ENCODE peak calls at places on chromosome 17, in five cellular contexts. V is H54, S is lower leg skin, R is transverse colon, G is uterus. W is an unnamed sample.

GRCh38 chr17:75891022-75891604 is 5.6 kb downstream of the TRIM65 start:
- DNase-seq in V (no peak), S (no peak), R (no peak), G (no peak), W (no peak)

GRCh38 chr17:35056013-35056412 is 7.5 kb downstream of the RFFL start:
- DNase-seq in V (no peak), S (no peak), R (no peak), G (no peak), W (peak; percentile 16)

GRCh38 chr17:36550491-36551417 is 6.0 kb downstream of the GGNBP2 start:
- DNase-seq in V (no peak), S (no peak), R (no peak), G (no peak), W (peak; percentile 39)

GRCh38 chr17:80068301-80069160 is 32.1 kb downstream of the CCDC40 start:
- DNase-seq in V (no peak), S (no peak), R (no peak), G (peak; percentile 82), W (no peak)

GRCh38 chr17:7512824-7513540 is 28.8 kb downstream of the POLR2A start:
- DNase-seq in V (no peak), S (no peak), R (no peak), G (no peak), W (no peak)

GRCh38 chr17:57739402-57740224 is 5.5 kb downstream of the CCDC182 start:
- DNase-seq in V (peak; percentile 26), S (no peak), R (no peak), G (no peak), W (peak; percentile 43)

GRCh38 chr17:14143678-14144077 is 74.4 kb downstream of the COX10 start:
- DNase-seq in V (no peak), S (no peak), R (peak; percentile 17), G (no peak), W (no peak)

GRCh38 chr17:72710185-72710584 is 382.3 kb downstream of the SLC39A11 start:
- DNase-seq in V (no peak), S (no peak), R (no peak), G (no peak), W (no peak)

GRCh38 chr17:70013911-70014310 is 61.1 kb upstream of the KCNJ16 start:
- DNase-seq in V (no peak), S (no peak), R (no peak), G (no peak), W (no peak)

GRCh38 chr17:2337152-2337810 is at the start of gene SGSM2:
- DNase-seq in V (peak; percentile 59), S (no peak), R (peak; percentile 65), G (peak; percentile 45), W (peak; percentile 70)
- TF ChIP-seq POLR2A in V (peak; percentile 49), S (no peak), R (no peak), G (peak; percentile 37), W (no peak)

DNA sequence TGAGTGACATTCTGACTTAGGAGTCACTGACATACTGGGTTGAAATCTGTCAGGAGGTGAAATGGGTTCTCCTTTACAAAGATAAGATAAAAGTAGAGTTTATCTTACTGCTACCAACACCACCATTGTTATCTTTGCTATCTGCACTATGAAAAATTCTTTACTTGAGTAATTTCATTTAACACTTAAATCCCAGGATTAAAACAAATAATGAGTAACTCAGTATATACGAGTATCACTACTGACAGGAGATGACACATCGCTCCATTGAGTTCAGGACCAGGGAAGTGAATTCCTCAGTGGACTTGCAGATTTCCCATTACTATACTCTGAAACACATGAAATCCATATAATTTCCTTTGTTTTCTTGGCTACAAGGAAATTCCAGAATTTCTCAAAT is 242.1 kb upstream of the NLRP1 start:
- DNase-seq in V (no peak), S (no peak), R (no peak), G (no peak), W (no peak)
- TF ChIP-seq POLR2A in V (no peak), S (no peak), R (no peak), G (no peak), W (no peak)

DNA sequence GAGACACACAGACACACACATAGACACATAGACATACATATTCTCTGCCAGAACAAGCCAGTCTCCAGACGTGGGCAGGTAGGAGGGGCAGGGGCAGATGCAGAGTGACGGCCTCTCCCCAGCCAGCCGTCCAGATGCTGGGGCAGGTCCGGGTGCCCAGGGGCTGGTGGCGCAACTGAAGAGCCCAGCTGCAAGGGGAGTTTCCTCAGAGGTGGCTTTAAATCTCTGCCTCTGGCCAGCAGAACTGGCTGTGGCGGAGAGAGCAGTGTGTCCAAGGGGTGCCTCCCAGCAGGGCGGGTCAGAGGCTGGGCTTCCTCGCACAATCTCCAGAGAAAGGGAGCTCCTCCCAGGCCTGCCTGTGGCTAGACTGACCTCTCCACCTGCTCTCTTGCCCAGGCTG is 9.4 kb upstream of the GCGR start:
- DNase-seq in V (no peak), S (no peak), R (peak; percentile 59), G (no peak), W (peak; percentile 67)
- TF ChIP-seq POLR2A in V (no peak), S (no peak), R (no peak), G (no peak), W (no peak)

GRCh38 chr17:38512473-38513058 is 84.3 kb downstream of the ARHGAP23 start:
- DNase-seq in V (no peak), S (no peak), R (no peak), G (no peak), W (no peak)
- TF ChIP-seq POLR2A in V (no peak), S (no peak), R (no peak), G (no peak), W (no peak)

W was measured in NB4.